ENCODE peak calls at places on chromosomes 6 and 20, in five cellular contexts. F is esophagus squamous epithelium, P is fibroblast of mammary gland, Y is A673, A is foreskin keratinocyte. N is an unnamed sample.

GRCh38 chr6:63565727-63566625 is 6.3 kb upstream of the LOC128125822 start:
- DNase-seq in F (no peak), P (no peak), Y (no peak), A (no peak), N (no peak)

GRCh38 chr6:15504040-15504491 is 158.8 kb downstream of the DTNBP1 start:
- DNase-seq in F (no peak), P (peak), Y (peak), A (no peak), N (peak)

GRCh38 chr6:25410102-25410501 is 130.9 kb downstream of the CARMIL1 start:
- DNase-seq in F (no peak), P (no peak), Y (no peak), A (no peak), N (no peak)

GRCh38 chr6:40509163-40509562 is 78.0 kb downstream of the LRFN2 start:
- DNase-seq in F (no peak), P (no peak), Y (no peak), A (no peak), N (no peak)

GRCh38 chr20:25242231-25242630 is 5.7 kb upstream of the PYGB start:
- DNase-seq in F (no peak), P (no peak), Y (no peak), A (no peak), N (no peak)

GRCh38 chr20:9490171-9490570 is 24.2 kb upstream of the LAMP5 start:
- DNase-seq in F (no peak), P (no peak), Y (no peak), A (no peak), N (no peak)

GRCh38 chr20:11108102-11108842 is 434.5 kb upstream of the JAG1 start:
- DNase-seq in F (no peak), P (peak), Y (no peak), A (no peak), N (no peak)

GRCh38 chr6:138451043-138451442 is 47.0 kb downstream of the HEBP2 start:
- DNase-seq in F (no peak), P (no peak), Y (no peak), A (no peak), N (no peak)

GRCh38 chr6:149563203-149563927 is 2.8 kb upstream of the GINM1 start:
- DNase-seq in F (no peak), P (peak), Y (peak), A (peak), N (no peak)

GRCh38 chr6:142993977-142994376 is 49.0 kb upstream of the HIVEP2 start:
- DNase-seq in F (no peak), P (no peak), Y (no peak), A (no peak), N (no peak)

GRCh38 chr20:48841861-48842529 is 14.2 kb upstream of the PREX1 start:
- DNase-seq in F (no peak), P (peak), Y (peak), A (peak), N (no peak)

GRCh38 chr6:43269273-43270007 is 26.2 kb downstream of the TTBK1 start:
- DNase-seq in F (no peak), P (no peak), Y (peak), A (no peak), N (peak)

GRCh38 chr6:144413418-144413817 is 128.3 kb downstream of the UTRN start:
- DNase-seq in F (no peak), P (peak), Y (no peak), A (no peak), N (no peak)

GRCh38 chr6:43171284-43172126 is 436 bp downstream of the SRF start:
- DNase-seq in F (no peak), P (no peak), Y (peak), A (no peak), N (peak)

GRCh38 chr6:163457637-163458561 is 43.4 kb downstream of the QKI start:
- DNase-seq in F (no peak), P (peak), Y (no peak), A (peak), N (no peak)

GRCh38 chr6:30163090-30163917 is at the start of gene TRIM15:
- DNase-seq in F (no peak), P (no peak), Y (no peak), A (no peak), N (no peak)

GRCh38 chr20:17735959-17736621 is 36.3 kb downstream of the BANF2 start:
- DNase-seq in F (no peak), P (peak), Y (no peak), A (no peak), N (no peak)

GRCh38 chr6:130252527-130253237 is 29.9 kb upstream of the SAMD3 start:
- DNase-seq in F (no peak), P (no peak), Y (no peak), A (no peak), N (no peak)

GRCh38 chr20:63579017-63579705 is 5.1 kb upstream of the HELZ2 start:
- DNase-seq in F (no peak), P (no peak), Y (no peak), A (no peak), N (no peak)

GRCh38 chr20:48795732-48796131 is 32.1 kb downstream of the PREX1 start:
- DNase-seq in F (no peak), P (no peak), Y (no peak), A (no peak), N (no peak)

GRCh38 chr20:44410583-44411019 is 55.1 kb downstream of the HNF4A start:
- DNase-seq in F (no peak), P (no peak), Y (no peak), A (no peak), N (no peak)

GRCh38 chr6:136863752-136864151 is 41.4 kb downstream of the PEX7 start:
- DNase-seq in F (no peak), P (no peak), Y (no peak), A (no peak), N (no peak)

GRCh38 chr6:116876635-116877611 is at the start of gene RFX6:
- DNase-seq in F (no peak), P (no peak), Y (no peak), A (no peak), N (peak)

GRCh38 chr6:165663736-165664552 is 903 bp upstream of the PDE10A start:
- DNase-seq in F (no peak), P (peak), Y (no peak), A (peak), N (peak)

DNA sequence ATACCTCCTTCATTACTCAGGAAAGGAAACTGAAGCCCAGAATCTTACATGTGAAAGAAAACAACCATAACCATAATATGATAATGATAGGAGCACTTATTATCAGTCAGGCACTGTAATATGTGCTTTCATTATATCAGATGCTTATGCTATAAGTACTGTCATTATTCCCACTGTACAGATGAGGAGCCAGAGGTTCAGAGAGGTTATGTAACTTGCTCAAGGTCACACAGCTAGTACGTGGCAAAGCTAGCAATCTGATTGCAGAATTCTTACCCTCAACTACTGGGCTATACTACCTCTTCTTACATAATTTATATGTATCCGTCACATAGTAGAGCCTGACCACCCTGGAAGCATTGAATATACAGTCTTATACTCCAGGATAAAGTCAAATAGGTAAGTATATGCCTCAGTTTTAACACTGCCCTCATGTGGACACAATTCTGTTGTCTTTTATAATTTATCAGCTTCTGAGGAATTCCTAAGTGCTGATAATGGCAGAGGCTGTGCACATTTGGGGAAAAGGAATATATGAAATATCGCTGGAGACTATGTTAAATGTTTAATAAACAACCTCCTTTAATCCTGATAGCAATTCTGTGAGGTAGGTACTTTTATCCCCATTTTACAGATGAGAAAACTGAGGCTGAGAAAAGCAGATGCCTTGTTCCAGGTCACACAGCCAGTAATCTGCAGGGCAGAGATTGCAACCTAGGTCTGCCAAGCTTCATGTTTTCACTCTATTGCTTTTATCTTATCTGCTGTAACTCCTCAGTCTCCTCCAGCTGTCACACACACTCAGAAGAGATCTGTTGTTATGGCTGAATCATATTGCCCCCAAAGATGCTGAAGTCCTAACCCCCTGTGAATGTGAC is 13.4 kb downstream of the BCAS1 start:
- DNase-seq in F (no peak), P (no peak), Y (no peak), A (no peak), N (no peak)
- TF ChIP-seq CTCF in F (no peak), P (peak), Y (peak), A (peak), N (no peak)

GRCh38 chr20:33940701-33941100 is 53.0 kb upstream of the RALY start:
- DNase-seq in F (no peak), P (no peak), Y (no peak), A (no peak), N (no peak)

GRCh38 chr20:33944914-33945313 is 48.8 kb upstream of the RALY start:
- DNase-seq in F (no peak), P (no peak), Y (no peak), A (no peak), N (no peak)

GRCh38 chr20:33948480-33948879 is 45.2 kb upstream of the RALY start:
- DNase-seq in F (no peak), P (no peak), Y (no peak), A (no peak), N (no peak)

GRCh38 chr20:33947709-33948295 is 45.9 kb upstream of the RALY start:
- DNase-seq in F (no peak), P (peak), Y (peak), A (no peak), N (peak)

GRCh38 chr20:33945391-33946079 is 48.2 kb upstream of the RALY start:
- DNase-seq in F (no peak), P (peak), Y (no peak), A (peak), N (no peak)
- TF ChIP-seq CTCF in F (no peak), P (no peak), Y (no peak), A (no peak), N (no peak)

DNA sequence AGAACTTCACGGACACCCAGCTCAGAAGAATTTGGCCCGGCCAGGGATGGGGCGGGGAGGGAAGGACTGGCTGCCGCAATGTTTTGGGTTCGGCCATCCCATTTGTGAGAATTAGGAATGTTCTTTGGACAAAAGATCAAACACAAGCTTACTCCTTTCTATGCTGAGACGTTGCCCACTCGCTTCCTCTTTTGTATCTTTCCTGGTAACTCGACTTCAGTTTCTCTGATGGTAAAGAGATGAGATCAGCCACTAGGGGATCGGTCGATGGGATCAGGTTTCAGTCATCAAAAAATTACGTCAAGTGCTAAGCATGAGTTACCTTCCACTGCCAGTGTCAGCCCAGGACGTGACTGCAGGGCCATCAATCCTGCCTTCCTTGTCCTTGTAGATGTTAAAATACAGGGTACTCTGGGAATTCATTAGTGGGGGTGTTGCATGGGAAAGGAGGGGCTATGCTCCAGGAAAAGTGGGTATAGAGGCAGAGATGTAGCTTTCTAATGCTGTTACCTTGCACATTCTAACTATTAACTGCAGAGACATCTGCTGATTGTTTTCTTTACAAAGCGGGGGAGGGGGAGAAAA is 190.2 kb downstream of the TSHZ2 start:
- DNase-seq in F (no peak), P (peak), Y (peak), A (peak), N (peak)
- TF ChIP-seq CTCF in F (no peak), P (peak), Y (peak), A (peak), N (peak)

GRCh38 chr6:36678488-36679042 is at the start of gene CDKN1A:
- DNase-seq in F (no peak), P (peak), Y (peak), A (peak), N (peak)
- TF ChIP-seq CTCF in F (no peak), P (no peak), Y (no peak), A (peak), N (no peak)